ENCODE peak calls at places on chromosomes 11 and 22, in seven cellular contexts. F is A549; G is AG20443; M is AG09309; Y is glutamatergic neuron; D is spleen; X is stimulated activated CD4-positive, alpha-beta T cell treated with anti-CD3 and anti-CD28 coated beads, TNF-alpha, amount 100 ng/mL, for 24 hours. T is an unnamed sample.

GRCh38 chr11:19344661-19345518 is 104.1 kb upstream of the E2F8 start:
- DNase-seq in X (no peak), M (no peak), Y (peak), G (peak), D (peak), F (peak), T (no peak)

GRCh38 chr11:86274503-86274902 is 27.5 kb upstream of the HIKESHI start:
- DNase-seq in D (no peak), M (no peak), Y (no peak), F (no peak), G (no peak), X (no peak), T (no peak)

GRCh38 chr11:130121430-130121978 is 38.1 kb upstream of the ST14 start:
- DNase-seq in Y (no peak), F (no peak), G (peak), X (no peak), M (no peak), D (no peak), T (no peak)

GRCh38 chr22:40235418-40235817 is 57.7 kb downstream of the TNRC6B start:
- DNase-seq in Y (no peak), D (no peak), F (no peak), X (no peak), G (no peak), M (no peak), T (no peak)

GRCh38 chr22:44658371-44658953 is 43.5 kb upstream of the PRR5 start:
- DNase-seq in F (no peak), M (peak), Y (peak), D (peak), G (peak), X (no peak), T (no peak)

GRCh38 chr11:60757231-60757800 is 649 bp downstream of the MS4A15 start:
- DNase-seq in F (no peak), D (no peak), Y (no peak), G (no peak), M (no peak), X (no peak), T (peak)

GRCh38 chr11:1557904-1558831 is 13.9 kb downstream of the DUSP8 start:
- DNase-seq in M (peak), Y (peak), X (no peak), G (peak), D (peak), F (peak), T (peak)

GRCh38 chr22:24420072-24420976 is 7.1 kb upstream of the ADORA2A start:
- DNase-seq in X (no peak), Y (peak), D (peak), M (no peak), F (no peak), G (no peak), T (no peak)

GRCh38 chr11:62577046-62577708 is 3.5 kb upstream of the EEF1G start:
- DNase-seq in D (peak), M (no peak), Y (no peak), G (no peak), X (no peak), F (no peak), T (no peak)

GRCh38 chr11:125594958-125595357 is 2.3 kb downstream of the STT3A start:
- DNase-seq in D (no peak), G (no peak), M (no peak), X (no peak), Y (no peak), F (no peak), T (no peak)

GRCh38 chr22:33897621-33897910 is 22.7 kb downstream of the LARGE1 start:
- DNase-seq in Y (no peak), X (no peak), M (no peak), D (no peak), G (no peak), F (no peak), T (no peak)

GRCh38 chr11:130645164-130645859 is 196.9 kb downstream of the ADAMTS15 start:
- DNase-seq in F (no peak), G (no peak), Y (no peak), M (no peak), X (no peak), D (no peak), T (no peak)

GRCh38 chr22:24506802-24507438 is 11.8 kb downstream of the UPB1 start:
- DNase-seq in Y (no peak), G (no peak), M (no peak), F (peak), X (no peak), D (no peak), T (no peak)

GRCh38 chr11:41177791-41178190 is 281.7 kb downstream of the LRRC4C start:
- DNase-seq in D (no peak), G (no peak), F (no peak), Y (no peak), X (no peak), M (no peak), T (no peak)

GRCh38 chr11:70517996-70518907 is 119.9 kb downstream of the CTTN start:
- DNase-seq in D (peak), M (peak), X (no peak), Y (no peak), G (peak), F (no peak), T (no peak)

GRCh38 chr22:37018086-37018814 is 997 bp downstream of the TST start:
- DNase-seq in Y (no peak), M (no peak), G (no peak), F (no peak), D (peak), X (no peak), T (peak)

GRCh38 chr22:43890901-43891331 is 897 bp downstream of the PNPLA5 start:
- DNase-seq in X (no peak), G (no peak), D (peak), Y (no peak), F (no peak), M (no peak), T (peak)

GRCh38 chr11:27660171-27660570 is 40.1 kb downstream of the BDNF start:
- DNase-seq in F (no peak), M (no peak), G (no peak), X (no peak), D (no peak), Y (no peak), T (no peak)

GRCh38 chr11:3796346-3796745 is 1.0 kb downstream of the NUP98 start:
- DNase-seq in F (no peak), X (no peak), G (no peak), Y (no peak), M (no peak), D (no peak), T (no peak)

GRCh38 chr22:24418786-24419479 is 8.5 kb upstream of the ADORA2A start:
- DNase-seq in F (no peak), G (no peak), D (no peak), Y (peak), M (no peak), X (no peak), T (no peak)

GRCh38 chr22:50060441-50061140 is 2.5 kb upstream of the TTLL8 start:
- DNase-seq in G (no peak), F (no peak), M (no peak), Y (no peak), X (no peak), D (no peak), T (no peak)

GRCh38 chr11:65084598-65085375 is 765 bp downstream of the ZFPL1 start:
- DNase-seq in X (no peak), D (no peak), M (no peak), Y (no peak), G (no peak), F (no peak), T (no peak)

GRCh38 chr11:59813364-59813763 is 2.8 kb upstream of the MRPL16 start:
- DNase-seq in F (no peak), X (no peak), Y (no peak), G (no peak), D (no peak), M (no peak), T (no peak)

GRCh38 chr22:41334215-41334614 is 32.9 kb downstream of the ZC3H7B start:
- DNase-seq in X (no peak), M (no peak), Y (no peak), F (no peak), D (no peak), G (no peak), T (no peak)

GRCh38 chr11:47843354-47844060 is 4.6 kb downstream of the NUP160 start:
- DNase-seq in F (no peak), X (no peak), G (no peak), Y (no peak), D (no peak), M (no peak), T (no peak)

GRCh38 chr11:65625628-65626342 is 10.2 kb downstream of the PCNX3 start:
- DNase-seq in D (peak), M (no peak), X (no peak), Y (peak), F (peak), G (peak), T (no peak)

GRCh38 chr11:8584096-8584495 is 9.9 kb downstream of the STK33 start:
- DNase-seq in M (no peak), G (no peak), F (no peak), Y (no peak), D (no peak), X (no peak), T (no peak)

GRCh38 chr22:29359469-29359868 is 28.9 kb downstream of the AP1B1 start:
- DNase-seq in M (no peak), F (peak), Y (peak), G (peak), D (peak), X (no peak), T (no peak)

GRCh38 chr11:132866783-132867545 is 665.3 kb downstream of the OPCML start:
- DNase-seq in M (no peak), Y (no peak), F (no peak), D (no peak), G (peak), X (no peak), T (no peak)

GRCh38 chr11:68832476-68833176 is 9.1 kb downstream of the CPT1A start:
- DNase-seq in D (no peak), Y (no peak), F (no peak), M (peak), G (peak), X (no peak), T (no peak)

GRCh38 chr11:120929664-120930154 is 94.2 kb upstream of the TBCEL start:
- DNase-seq in Y (peak), F (peak), M (no peak), X (peak), D (no peak), G (peak), T (no peak)

GRCh38 chr11:9313648-9314290 is 624 bp downstream of the TMEM41B start:
- DNase-seq in X (peak), D (no peak), G (peak), M (no peak), Y (no peak), F (peak), T (no peak)

GRCh38 chr11:69497221-69497787 is 15.8 kb downstream of the LINC01488 start:
- DNase-seq in M (peak), Y (no peak), F (peak), G (peak), D (peak), X (no peak), T (peak)

GRCh38 chr22:29567338-29567737 is 13.6 kb downstream of the NIPSNAP1 start:
- DNase-seq in X (no peak), F (no peak), M (no peak), Y (no peak), D (no peak), G (no peak), T (no peak)

GRCh38 chr22:22974795-22975580 is 87.4 kb downstream of the IGLL5 start:
- DNase-seq in Y (no peak), D (no peak), X (no peak), F (no peak), G (no peak), M (no peak), T (no peak)

GRCh38 chr11:124829986-124830385 is 29.8 kb upstream of the MSANTD2 start:
- DNase-seq in G (peak), D (no peak), M (no peak), X (no peak), Y (no peak), F (no peak), T (no peak)

GRCh38 chr11:133902506-133902905 is 54.3 kb downstream of the IGSF9B start:
- DNase-seq in G (no peak), X (no peak), D (peak), M (no peak), Y (no peak), F (no peak), T (peak)

GRCh38 chr11:69310934-69311766 is 17.2 kb downstream of the MYEOV start:
- DNase-seq in F (no peak), G (no peak), M (no peak), Y (no peak), X (no peak), D (no peak), T (peak)